ENCODE peak calls at places on chromosomes 1 and 21, in eight cellular contexts. One of them, this sample, is unnamed.
A peak's percentile ranks its signal among the peaks of the same experiment; 100 is the strongest.

GRCh38 chr1:220281159-220281574 is 8.9 kb upstream of the RAB3GAP2 start:
- DNase-seq in fibroblast of lung: peak; percentile 62
- DNase-seq in IMR-90: peak; percentile 33
- DNase-seq in Peyer's patch: no peak
- DNase-seq in A549: peak; percentile 26
- DNase-seq in fibroblast of mammary gland: peak; percentile 61
- DNase-seq in natural killer cell: no peak
- DNase-seq in uterus: no peak
- DNase-seq in this sample: no peak

GRCh38 chr21:35343046-35343816 is 294.1 kb upstream of the RUNX1 start:
- DNase-seq in fibroblast of lung: no peak
- DNase-seq in IMR-90: peak; percentile 38
- DNase-seq in Peyer's patch: no peak
- DNase-seq in A549: no peak
- DNase-seq in fibroblast of mammary gland: no peak
- DNase-seq in natural killer cell: no peak
- DNase-seq in uterus: no peak
- DNase-seq in this sample: no peak

GRCh38 chr1:156709743-156710489 is 4.5 kb upstream of the CRABP2 start:
- DNase-seq in fibroblast of lung: peak; percentile 77
- DNase-seq in IMR-90: peak; percentile 62
- DNase-seq in Peyer's patch: no peak
- DNase-seq in A549: peak; percentile 29
- DNase-seq in fibroblast of mammary gland: peak; percentile 75
- DNase-seq in natural killer cell: no peak
- DNase-seq in uterus: peak; percentile 52
- DNase-seq in this sample: no peak

GRCh38 chr1:82731216-82731615 is 930.5 kb downstream of the ADGRL2 start:
- DNase-seq in fibroblast of lung: no peak
- DNase-seq in IMR-90: no peak
- DNase-seq in Peyer's patch: no peak
- DNase-seq in A549: no peak
- DNase-seq in fibroblast of mammary gland: no peak
- DNase-seq in natural killer cell: no peak
- DNase-seq in uterus: no peak
- DNase-seq in this sample: no peak

GRCh38 chr1:152107289-152107983 is 7.8 kb downstream of the TCHH start:
- DNase-seq in fibroblast of lung: no peak
- DNase-seq in IMR-90: no peak
- DNase-seq in Peyer's patch: no peak
- DNase-seq in A549: peak; percentile 81
- DNase-seq in fibroblast of mammary gland: no peak
- DNase-seq in natural killer cell: no peak
- DNase-seq in uterus: no peak
- DNase-seq in this sample: no peak

GRCh38 chr1:161226320-161226711 is 456 bp downstream of the TOMM40L start:
- DNase-seq in fibroblast of lung: no peak
- DNase-seq in IMR-90: no peak
- DNase-seq in Peyer's patch: peak; percentile 46
- DNase-seq in A549: no peak
- DNase-seq in fibroblast of mammary gland: no peak
- DNase-seq in natural killer cell: no peak
- DNase-seq in uterus: no peak
- DNase-seq in this sample: no peak

GRCh38 chr1:152502496-152503180 is 8.0 kb upstream of the LCE5A start:
- DNase-seq in fibroblast of lung: no peak
- DNase-seq in IMR-90: no peak
- DNase-seq in Peyer's patch: no peak
- DNase-seq in A549: peak; percentile 84
- DNase-seq in fibroblast of mammary gland: peak; percentile 35
- DNase-seq in natural killer cell: no peak
- DNase-seq in uterus: no peak
- DNase-seq in this sample: no peak

GRCh38 chr1:176897350-176898236 is 266.9 kb downstream of the ASTN1 start:
- DNase-seq in fibroblast of lung: peak; percentile 68
- DNase-seq in IMR-90: peak; percentile 61
- DNase-seq in Peyer's patch: peak; percentile 56
- DNase-seq in A549: peak; percentile 52
- DNase-seq in fibroblast of mammary gland: peak; percentile 68
- DNase-seq in natural killer cell: no peak
- DNase-seq in uterus: peak; percentile 50
- DNase-seq in this sample: peak; percentile 23

GRCh38 chr1:65147424-65148177 is 402 bp upstream of the AK4 start:
- DNase-seq in fibroblast of lung: no peak
- DNase-seq in IMR-90: no peak
- DNase-seq in Peyer's patch: peak; percentile 46
- DNase-seq in A549: peak; percentile 20
- DNase-seq in fibroblast of mammary gland: peak; percentile 21
- DNase-seq in natural killer cell: no peak
- DNase-seq in uterus: peak; percentile 22
- DNase-seq in this sample: peak; percentile 30

GRCh38 chr1:19651141-19651737 is 7.1 kb downstream of the NBL1 start:
- DNase-seq in fibroblast of lung: peak; percentile 56
- DNase-seq in IMR-90: peak; percentile 47
- DNase-seq in Peyer's patch: peak; percentile 74
- DNase-seq in A549: peak; percentile 46
- DNase-seq in fibroblast of mammary gland: peak; percentile 63
- DNase-seq in natural killer cell: no peak
- DNase-seq in uterus: peak; percentile 64
- DNase-seq in this sample: no peak

GRCh38 chr21:25934771-25935224 is 200.0 kb downstream of the GABPA start:
- DNase-seq in fibroblast of lung: peak; percentile 97
- DNase-seq in IMR-90: peak; percentile 99
- DNase-seq in Peyer's patch: peak; percentile 60
- DNase-seq in A549: peak; percentile 58
- DNase-seq in fibroblast of mammary gland: peak; percentile 98
- DNase-seq in natural killer cell: no peak
- DNase-seq in uterus: peak; percentile 80
- DNase-seq in this sample: no peak

GRCh38 chr1:221708987-221709386 is 32.9 kb downstream of the DUSP10 start:
- DNase-seq in fibroblast of lung: peak; percentile 66
- DNase-seq in IMR-90: peak; percentile 89
- DNase-seq in Peyer's patch: peak; percentile 57
- DNase-seq in A549: peak; percentile 86
- DNase-seq in fibroblast of mammary gland: peak; percentile 59
- DNase-seq in natural killer cell: peak; percentile 48
- DNase-seq in uterus: peak; percentile 60
- DNase-seq in this sample: peak; percentile 20

GRCh38 chr1:183806086-183806485 is 1.2 kb downstream of the RGL1 start:
- DNase-seq in fibroblast of lung: peak; percentile 64
- DNase-seq in IMR-90: peak; percentile 50
- DNase-seq in Peyer's patch: no peak
- DNase-seq in A549: no peak
- DNase-seq in fibroblast of mammary gland: peak; percentile 51
- DNase-seq in natural killer cell: no peak
- DNase-seq in uterus: no peak
- DNase-seq in this sample: no peak

GRCh38 chr21:28181730-28182129 is 810.9 kb downstream of the LTN1 start:
- DNase-seq in fibroblast of lung: no peak
- DNase-seq in IMR-90: no peak
- DNase-seq in Peyer's patch: no peak
- DNase-seq in A549: no peak
- DNase-seq in fibroblast of mammary gland: no peak
- DNase-seq in natural killer cell: no peak
- DNase-seq in uterus: no peak
- DNase-seq in this sample: no peak

GRCh38 chr21:45543371-45543709 is 1.1 kb upstream of the SLC19A1 start:
- DNase-seq in fibroblast of lung: no peak
- DNase-seq in IMR-90: no peak
- DNase-seq in Peyer's patch: peak; percentile 45
- DNase-seq in A549: no peak
- DNase-seq in fibroblast of mammary gland: no peak
- DNase-seq in natural killer cell: peak; percentile 13
- DNase-seq in uterus: peak; percentile 19
- DNase-seq in this sample: peak; percentile 13

GRCh38 chr1:185917646-185918045 is 183.5 kb downstream of the HMCN1 start:
- DNase-seq in fibroblast of lung: peak; percentile 65
- DNase-seq in IMR-90: peak; percentile 66
- DNase-seq in Peyer's patch: no peak
- DNase-seq in A549: peak; percentile 14
- DNase-seq in fibroblast of mammary gland: peak; percentile 56
- DNase-seq in natural killer cell: no peak
- DNase-seq in uterus: no peak
- DNase-seq in this sample: no peak

GRCh38 chr1:10020086-10020485 is 12.7 kb upstream of the UBE4B start:
- DNase-seq in fibroblast of lung: no peak
- DNase-seq in IMR-90: no peak
- DNase-seq in Peyer's patch: no peak
- DNase-seq in A549: no peak
- DNase-seq in fibroblast of mammary gland: no peak
- DNase-seq in natural killer cell: no peak
- DNase-seq in uterus: no peak
- DNase-seq in this sample: no peak

GRCh38 chr1:10019561-10019960 is 13.2 kb upstream of the UBE4B start:
- DNase-seq in fibroblast of lung: no peak
- DNase-seq in IMR-90: no peak
- DNase-seq in Peyer's patch: no peak
- DNase-seq in A549: no peak
- DNase-seq in fibroblast of mammary gland: no peak
- DNase-seq in natural killer cell: no peak
- DNase-seq in uterus: no peak
- DNase-seq in this sample: no peak

GRCh38 chr1:10025354-10025753 is 7.4 kb upstream of the UBE4B start:
- DNase-seq in fibroblast of lung: no peak
- DNase-seq in IMR-90: no peak
- DNase-seq in Peyer's patch: no peak
- DNase-seq in A549: no peak
- DNase-seq in fibroblast of mammary gland: no peak
- DNase-seq in natural killer cell: no peak
- DNase-seq in uterus: no peak
- DNase-seq in this sample: no peak

DNA sequence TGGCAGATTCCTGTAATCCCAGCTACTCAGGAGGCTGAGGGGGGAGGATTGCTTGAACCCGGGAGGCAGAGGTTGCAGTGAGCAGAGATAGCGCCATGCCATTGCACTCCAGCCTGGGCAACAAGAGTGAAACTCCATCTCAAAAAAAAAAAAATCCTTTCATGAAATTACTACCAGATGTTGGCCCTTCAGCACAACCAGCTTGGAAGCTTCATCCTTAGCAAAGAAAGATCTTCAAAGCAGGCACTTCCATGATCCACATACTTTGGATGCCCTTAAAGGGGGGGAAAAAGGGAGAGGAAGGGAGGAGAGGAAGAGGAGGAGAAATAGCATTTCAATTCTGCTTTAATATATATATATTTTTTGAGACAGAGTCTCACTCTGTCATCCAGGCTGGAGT is 12.1 kb upstream of the UBE4B start:
- DNase-seq in fibroblast of lung: no peak
- DNase-seq in IMR-90: no peak
- DNase-seq in Peyer's patch: no peak
- DNase-seq in A549: no peak
- DNase-seq in fibroblast of mammary gland: no peak
- DNase-seq in natural killer cell: no peak
- DNase-seq in uterus: no peak
- DNase-seq in this sample: no peak
- TF ChIP-seq CTCF in fibroblast of lung: no peak
- TF ChIP-seq CTCF in IMR-90: no peak
- TF ChIP-seq CTCF in Peyer's patch: no peak
- TF ChIP-seq CTCF in A549: no peak
- TF ChIP-seq CTCF in fibroblast of mammary gland: no peak
- TF ChIP-seq CTCF in natural killer cell: no peak
- TF ChIP-seq CTCF in uterus: no peak
- TF ChIP-seq CTCF in this sample: no peak

GRCh38 chr21:41043008-41043407 is 125.0 kb upstream of the BACE2 start:
- DNase-seq in fibroblast of lung: no peak
- DNase-seq in IMR-90: no peak
- DNase-seq in Peyer's patch: no peak
- DNase-seq in A549: peak; percentile 22
- DNase-seq in fibroblast of mammary gland: no peak
- DNase-seq in natural killer cell: no peak
- DNase-seq in uterus: no peak
- DNase-seq in this sample: no peak
- TF ChIP-seq CTCF in fibroblast of lung: no peak
- TF ChIP-seq CTCF in IMR-90: no peak
- TF ChIP-seq CTCF in Peyer's patch: no peak
- TF ChIP-seq CTCF in A549: no peak
- TF ChIP-seq CTCF in fibroblast of mammary gland: no peak
- TF ChIP-seq CTCF in natural killer cell: peak; percentile 0
- TF ChIP-seq CTCF in uterus: no peak
- TF ChIP-seq CTCF in this sample: no peak

DNA sequence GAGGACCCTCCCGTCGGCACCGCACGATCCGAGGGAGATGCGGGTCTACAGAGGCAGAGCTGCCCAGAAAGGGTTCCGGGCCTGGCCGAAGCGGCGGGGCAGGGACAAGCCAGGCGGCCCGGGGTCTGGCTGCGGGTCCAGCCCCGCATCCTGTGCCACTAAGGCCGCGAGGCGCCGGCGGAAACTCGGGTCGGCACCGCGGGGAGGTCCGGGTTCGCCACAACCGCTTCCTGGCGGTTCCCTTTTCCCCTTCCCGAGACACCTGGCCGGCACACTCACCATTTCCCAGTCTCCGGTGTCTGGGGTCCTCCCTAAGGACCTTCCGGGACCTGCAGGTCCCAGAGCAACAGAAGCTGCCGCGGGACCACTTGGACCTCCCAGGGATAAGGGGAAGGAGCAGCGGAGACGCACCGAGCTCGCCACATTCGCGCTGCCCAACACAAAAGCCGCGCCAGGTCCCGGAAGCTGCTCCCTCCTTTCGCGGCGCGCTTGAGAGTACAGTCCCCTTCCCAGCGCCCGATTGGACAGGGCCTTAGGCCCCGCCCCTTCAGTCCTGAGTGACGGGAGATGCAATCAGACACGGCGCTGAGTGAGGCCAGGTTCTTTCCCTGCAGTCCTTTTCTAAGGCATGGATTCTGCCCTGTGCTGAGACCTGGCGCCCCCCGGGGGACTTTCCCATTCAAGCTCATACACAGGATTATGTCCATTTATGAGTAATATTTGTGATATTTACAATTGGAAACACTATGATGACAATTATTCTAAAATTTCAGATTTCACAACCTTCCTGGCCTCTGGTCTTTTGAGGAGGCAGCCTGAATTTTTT is at the start of gene ZNF670:
- DNase-seq in fibroblast of lung: peak; percentile 98
- DNase-seq in IMR-90: peak; percentile 94
- DNase-seq in Peyer's patch: peak; percentile 98
- DNase-seq in A549: peak; percentile 95
- DNase-seq in fibroblast of mammary gland: peak; percentile 93
- DNase-seq in natural killer cell: peak; percentile 73
- DNase-seq in uterus: peak; percentile 96
- DNase-seq in this sample: peak; percentile 78
- TF ChIP-seq CTCF in fibroblast of lung: no peak
- TF ChIP-seq CTCF in IMR-90: no peak
- TF ChIP-seq CTCF in Peyer's patch: no peak
- TF ChIP-seq CTCF in A549: no peak
- TF ChIP-seq CTCF in fibroblast of mammary gland: no peak
- TF ChIP-seq CTCF in natural killer cell: peak; percentile 40
- TF ChIP-seq CTCF in uterus: no peak
- TF ChIP-seq CTCF in this sample: no peak

DNA sequence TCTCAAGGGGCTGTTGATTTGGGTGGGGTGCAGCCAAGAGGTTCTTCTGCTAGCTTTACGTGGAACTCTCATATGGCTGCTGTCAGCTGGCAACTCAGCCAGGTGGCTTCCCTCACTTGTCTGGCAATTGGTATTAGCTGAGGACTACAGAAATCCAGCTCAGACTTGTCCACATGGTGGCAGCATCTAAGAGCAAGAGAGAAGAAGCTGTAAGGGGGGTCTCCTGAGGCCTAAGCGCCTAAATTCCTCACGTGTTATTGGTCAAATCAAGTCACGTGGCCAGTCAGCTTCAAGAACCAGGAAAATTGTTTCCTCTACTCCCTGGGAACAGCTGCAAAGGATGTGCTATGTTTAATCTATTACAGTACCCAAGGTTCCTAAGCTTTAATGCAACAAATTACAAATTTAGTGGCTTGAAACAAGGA is 4.2 kb upstream of the DYRK3 start:
- DNase-seq in fibroblast of lung: peak; percentile 96
- DNase-seq in IMR-90: peak; percentile 93
- DNase-seq in Peyer's patch: peak; percentile 75
- DNase-seq in A549: peak; percentile 94
- DNase-seq in fibroblast of mammary gland: peak; percentile 96
- DNase-seq in natural killer cell: no peak
- DNase-seq in uterus: peak; percentile 91
- DNase-seq in this sample: no peak
- TF ChIP-seq CTCF in fibroblast of lung: peak; percentile 61
- TF ChIP-seq CTCF in IMR-90: peak; percentile 74
- TF ChIP-seq CTCF in Peyer's patch: peak; percentile 37
- TF ChIP-seq CTCF in A549: peak; percentile 63
- TF ChIP-seq CTCF in fibroblast of mammary gland: peak; percentile 67
- TF ChIP-seq CTCF in natural killer cell: no peak
- TF ChIP-seq CTCF in uterus: peak; percentile 50
- TF ChIP-seq CTCF in this sample: no peak